ENCODE peak calls at places on chromosomes 1 and 21, in four cellular contexts. O is cardiac muscle cell, S is NB4, H is esophagus muscularis mucosa. I is an unnamed sample.

GRCh38 chr1:218156602-218157001 is 128.5 kb upstream of the RRP15 start:
- DNase-seq in H (no peak), O (no peak), S (no peak), I (no peak)

GRCh38 chr1:153251562-153251961 is 7.9 kb upstream of the LORICRIN start:
- DNase-seq in S (no peak), O (no peak), H (no peak), I (no peak)

GRCh38 chr1:201014816-201015200 is 8.7 kb downstream of the KIF21B start:
- DNase-seq in H (no peak), S (peak), O (peak), I (peak)

GRCh38 chr21:23316190-23316589 is 2291.1 kb downstream of the MRPL39 start:
- DNase-seq in S (no peak), O (no peak), H (no peak), I (no peak)

GRCh38 chr1:2259668-2260392 is 31.7 kb downstream of the SKI start:
- DNase-seq in H (no peak), S (no peak), O (no peak), I (no peak)

GRCh38 chr1:37845781-37846180 is 13.6 kb downstream of the MTF1 start:
- DNase-seq in S (peak), H (no peak), O (peak), I (no peak)

GRCh38 chr1:21034725-21035628 is 141.7 kb downstream of the EIF4G3 start:
- DNase-seq in S (no peak), H (no peak), O (no peak), I (no peak)

GRCh38 chr1:119254067-119254720 is 113.7 kb upstream of the WARS2 start:
- DNase-seq in S (no peak), O (no peak), H (no peak), I (peak)

GRCh38 chr1:193694741-193695140 is 508.3 kb upstream of the B3GALT2 start:
- DNase-seq in H (no peak), S (no peak), O (no peak), I (no peak)

GRCh38 chr1:201481004-201481380 is 12.0 kb upstream of the PHLDA3 start:
- DNase-seq in O (no peak), S (no peak), H (no peak), I (no peak)

GRCh38 chr1:26280333-26281042 is 602 bp downstream of the SH3BGRL3 start:
- DNase-seq in S (peak), H (no peak), O (no peak), I (no peak)

GRCh38 chr1:88327391-88328267 is 356.4 kb upstream of the PKN2 start:
- DNase-seq in O (peak), S (peak), H (no peak), I (peak)

GRCh38 chr1:55490556-55490955 is 275.4 kb upstream of the USP24 start:
- DNase-seq in O (peak), H (no peak), S (no peak), I (no peak)

GRCh38 chr21:45976666-45977335 is 4.8 kb upstream of the COL6A1 start:
- DNase-seq in O (no peak), H (no peak), S (no peak), I (no peak)

GRCh38 chr1:66239834-66240233 is 294.1 kb upstream of the SGIP1 start:
- DNase-seq in S (peak), O (no peak), H (no peak), I (no peak)
- TF ChIP-seq CTCF in S (no peak), O (no peak), H (no peak), I (no peak)

GRCh38 chr1:147491098-147491497 is 50.2 kb upstream of the BCL9 start:
- DNase-seq in H (peak), O (no peak), S (no peak), I (no peak)
- TF ChIP-seq CTCF in H (no peak), O (no peak), S (no peak), I (no peak)

GRCh38 chr1:113389953-113390834 is at the start of gene MAGI3:
- DNase-seq in H (peak), O (peak), S (peak), I (peak)
- TF ChIP-seq CTCF in H (no peak), O (no peak), S (no peak), I (no peak)

GRCh38 chr1:59601811-59602210 is 212.9 kb upstream of the HOOK1 start:
- DNase-seq in H (no peak), O (no peak), S (no peak), I (no peak)

GRCh38 chr1:59609245-59609644 is 205.5 kb upstream of the HOOK1 start:
- DNase-seq in H (no peak), O (no peak), S (no peak), I (no peak)

GRCh38 chr1:59604191-59604590 is 210.6 kb upstream of the HOOK1 start:
- DNase-seq in S (no peak), O (no peak), H (no peak), I (peak)

GRCh38 chr1:59605184-59605583 is 209.6 kb upstream of the HOOK1 start:
- DNase-seq in H (no peak), S (no peak), O (no peak), I (no peak)

GRCh38 chr1:59605761-59606160 is 209.0 kb upstream of the HOOK1 start:
- DNase-seq in H (no peak), S (no peak), O (no peak), I (no peak)
- TF ChIP-seq CTCF in H (no peak), S (no peak), O (no peak), I (no peak)

GRCh38 chr1:45573231-45573804 is 10.5 kb upstream of the NASP start:
- DNase-seq in O (no peak), S (no peak), H (no peak), I (no peak)
- TF ChIP-seq CTCF in O (no peak), S (no peak), H (no peak), I (no peak)

DNA sequence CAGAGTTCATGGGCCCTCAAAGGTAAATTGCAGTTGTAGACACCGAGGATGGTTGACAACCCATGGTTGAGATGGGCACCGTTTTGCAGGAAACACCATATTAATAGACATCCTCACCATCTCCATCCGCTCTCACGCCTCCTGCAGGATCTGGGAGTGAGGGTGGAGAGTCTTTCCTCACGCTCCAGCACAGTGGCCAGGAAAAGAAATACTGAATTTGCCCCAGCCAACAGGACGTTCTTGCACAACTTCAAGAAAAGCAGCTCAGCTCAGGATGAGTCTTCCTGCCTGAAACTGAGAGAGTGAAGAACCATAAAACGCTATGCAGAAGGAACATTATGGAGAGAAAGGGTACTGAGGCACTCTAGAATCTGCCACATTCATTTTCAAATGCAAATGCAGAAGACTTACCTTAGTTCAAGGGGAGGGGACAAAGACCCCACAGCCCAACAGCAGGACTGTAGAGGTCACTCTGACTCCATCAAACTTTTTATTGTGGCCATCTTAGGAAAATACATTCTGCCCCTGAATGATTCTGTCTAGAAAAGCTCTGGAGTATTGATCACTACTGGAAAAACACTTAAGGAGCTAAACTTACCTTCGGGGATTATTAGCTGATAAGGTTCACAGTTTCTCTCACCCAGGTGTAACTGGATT is 9.3 kb downstream of the SLAMF8 start:
- DNase-seq in O (peak), H (no peak), S (peak), I (no peak)
- TF ChIP-seq CTCF in O (peak), H (no peak), S (no peak), I (peak)

GRCh38 chr1:229104654-229105053 is 166.3 kb upstream of the RAB4A start:
- DNase-seq in H (no peak), O (no peak), S (no peak), I (no peak)

GRCh38 chr1:229101011-229101410 is 169.9 kb upstream of the RAB4A start:
- DNase-seq in H (no peak), S (no peak), O (no peak), I (no peak)

GRCh38 chr1:229105109-229105508 is 165.8 kb upstream of the RAB4A start:
- DNase-seq in H (no peak), O (no peak), S (no peak), I (no peak)

GRCh38 chr1:229101475-229101874 is 169.4 kb upstream of the RAB4A start:
- DNase-seq in O (no peak), H (no peak), S (no peak), I (no peak)

GRCh38 chr1:229102741-229103480 is 168.0 kb upstream of the RAB4A start:
- DNase-seq in H (no peak), O (peak), S (peak), I (no peak)
- TF ChIP-seq CTCF in H (no peak), O (peak), S (no peak), I (peak)

GRCh38 chr1:98205291-98206017 is 284.6 kb upstream of the DPYD start:
- DNase-seq in H (no peak), O (no peak), S (no peak), I (no peak)
- TF ChIP-seq CTCF in H (no peak), O (no peak), S (no peak), I (no peak)

DNA sequence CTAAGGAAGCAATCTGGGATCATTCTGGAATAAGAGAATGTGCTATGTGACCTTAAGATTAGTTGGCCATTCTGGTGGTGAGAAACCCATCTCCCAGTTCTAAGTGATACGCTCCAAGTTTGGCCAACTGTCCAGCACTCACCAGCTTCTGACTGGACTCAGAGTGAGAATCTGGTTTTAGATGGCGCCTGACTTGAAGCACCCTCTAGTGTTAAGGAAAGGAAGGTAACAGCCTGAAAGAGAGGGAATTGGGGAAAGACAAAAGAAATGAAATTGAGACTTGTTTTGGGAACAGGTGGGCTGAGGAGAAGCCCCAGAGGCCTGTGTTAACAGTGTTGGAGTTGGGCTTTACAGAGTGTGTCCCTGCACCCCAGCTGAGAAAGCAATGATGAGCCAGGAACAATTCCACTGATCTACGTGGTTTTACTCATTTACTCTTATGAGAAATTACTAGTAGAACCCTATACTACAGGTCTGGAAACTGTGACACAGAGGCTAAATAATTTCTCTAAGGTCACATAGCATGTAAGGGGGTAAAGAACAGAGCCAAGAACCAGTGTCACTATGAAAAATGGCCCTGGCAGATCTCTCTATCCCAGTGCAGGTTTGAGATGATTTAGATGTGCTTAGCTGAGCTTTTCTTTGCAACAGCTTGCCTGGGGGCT is 9.3 kb upstream of the FCAMR start:
- DNase-seq in O (peak), H (no peak), S (peak), I (no peak)
- TF ChIP-seq CTCF in O (peak), H (no peak), S (peak), I (peak)

GRCh38 chr1:104932030-104932915 is 1182.6 kb downstream of the AMY1C start:
- DNase-seq in O (no peak), H (no peak), S (peak), I (no peak)

GRCh38 chr1:104929280-104929679 is 1179.6 kb downstream of the AMY1C start:
- DNase-seq in H (no peak), S (no peak), O (no peak), I (no peak)

GRCh38 chr1:104932949-104933679 is 1183.4 kb downstream of the AMY1C start:
- DNase-seq in H (no peak), S (peak), O (no peak), I (no peak)

DNA sequence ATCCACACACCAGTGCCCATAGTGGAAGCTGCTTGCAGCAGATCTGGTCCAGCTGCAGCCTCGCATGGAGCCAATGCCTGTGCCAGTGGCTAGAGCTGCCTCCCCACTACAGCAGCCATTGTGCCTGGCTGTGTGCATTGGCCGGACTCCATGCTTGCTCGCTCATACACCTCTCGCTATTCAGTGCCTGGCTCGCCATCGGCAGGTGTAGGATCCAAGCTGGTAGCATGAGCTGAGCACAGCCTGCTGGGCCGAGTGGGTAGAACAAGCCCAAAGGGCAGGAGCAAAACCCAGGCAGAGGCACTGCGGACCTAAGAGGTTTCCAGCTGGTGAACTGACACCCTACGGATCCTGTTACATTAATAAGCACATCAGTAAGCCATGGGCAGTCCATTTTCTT is 1184.1 kb downstream of the AMY1C start:
- DNase-seq in H (no peak), S (no peak), O (no peak), I (no peak)
- TF ChIP-seq CTCF in H (no peak), S (no peak), O (no peak), I (no peak)